ENCODE peak calls at places on chromosome 14, in four cellular contexts. X is colonic mucosa, K is endothelial cell of umbilical vein, W is esophagus squamous epithelium. T is an unnamed sample.

GRCh38 chr14:99321236-99321925 is 49.4 kb upstream of the BCL11B start:
- DNase-seq in X (no peak), K (no peak), W (no peak), T (peak)

GRCh38 chr14:88069677-88070076 is 64.7 kb downstream of the GPR65 start:
- DNase-seq in X (no peak), K (no peak), W (no peak), T (no peak)

GRCh38 chr14:88660056-88660455 is 97.2 kb downstream of the ZC3H14 start:
- DNase-seq in X (no peak), K (no peak), W (no peak), T (no peak)

GRCh38 chr14:100147181-100147631 is 12.2 kb downstream of the DEGS2 start:
- DNase-seq in X (no peak), K (no peak), W (no peak), T (peak)

GRCh38 chr14:37185670-37186069 is 12.1 kb upstream of the MIPOL1 start:
- DNase-seq in X (no peak), K (no peak), W (no peak), T (no peak)

GRCh38 chr14:52080817-52081755 is 12.2 kb upstream of the NID2 start:
- DNase-seq in X (no peak), K (peak), W (no peak), T (no peak)

GRCh38 chr14:93804654-93805053 is 16.4 kb upstream of the PRIMA1 start:
- DNase-seq in X (no peak), K (no peak), W (no peak), T (no peak)

GRCh38 chr14:102917469-102918211 is 4.8 kb upstream of the AMN start:
- DNase-seq in X (peak), K (peak), W (no peak), T (peak)

GRCh38 chr14:77107228-77107627 is 9.2 kb downstream of the CIPC start:
- DNase-seq in X (no peak), K (no peak), W (no peak), T (no peak)

GRCh38 chr14:76218660-76219059 is 66.9 kb downstream of the GPATCH2L start:
- DNase-seq in X (no peak), K (no peak), W (no peak), T (no peak)

GRCh38 chr14:69316449-69317391 is 56.8 kb downstream of the GALNT16 start:
- DNase-seq in X (peak), K (peak), W (no peak), T (peak)

GRCh38 chr14:68232643-68233055 is 413.1 kb downstream of the RAD51B start:
- DNase-seq in X (peak), K (peak), W (no peak), T (no peak)

GRCh38 chr14:68235011-68235410 is 415.4 kb downstream of the RAD51B start:
- DNase-seq in X (no peak), K (no peak), W (no peak), T (no peak)

GRCh38 chr14:68231832-68232642 is 412.5 kb downstream of the RAD51B start:
- DNase-seq in X (no peak), K (peak), W (no peak), T (no peak)

GRCh38 chr14:68234101-68234905 is 414.7 kb downstream of the RAD51B start:
- DNase-seq in X (no peak), K (no peak), W (no peak), T (no peak)

DNA sequence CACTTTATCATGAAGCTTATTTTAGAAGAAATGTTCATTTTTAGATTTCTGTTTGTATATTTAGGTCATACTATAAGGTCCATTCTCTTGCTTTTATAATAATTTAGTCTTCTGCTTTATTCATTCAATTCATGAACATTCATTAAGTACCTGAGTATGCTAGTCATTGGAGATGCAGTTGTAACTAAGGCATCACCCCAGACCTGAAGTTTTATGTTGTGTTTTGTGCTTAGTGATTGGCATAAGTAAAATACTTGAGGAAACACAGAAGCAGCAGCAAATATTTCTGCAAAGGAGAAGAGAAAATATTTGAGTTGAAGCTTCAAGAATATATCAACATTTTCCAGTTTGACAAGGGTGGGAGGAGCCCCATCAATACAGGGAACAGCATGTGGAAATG is 413.8 kb downstream of the RAD51B start:
- DNase-seq in X (no peak), K (no peak), W (no peak), T (no peak)
- H3K27ac ChIP-seq in X (peak), K (peak), W (peak), T (no peak)

DNA sequence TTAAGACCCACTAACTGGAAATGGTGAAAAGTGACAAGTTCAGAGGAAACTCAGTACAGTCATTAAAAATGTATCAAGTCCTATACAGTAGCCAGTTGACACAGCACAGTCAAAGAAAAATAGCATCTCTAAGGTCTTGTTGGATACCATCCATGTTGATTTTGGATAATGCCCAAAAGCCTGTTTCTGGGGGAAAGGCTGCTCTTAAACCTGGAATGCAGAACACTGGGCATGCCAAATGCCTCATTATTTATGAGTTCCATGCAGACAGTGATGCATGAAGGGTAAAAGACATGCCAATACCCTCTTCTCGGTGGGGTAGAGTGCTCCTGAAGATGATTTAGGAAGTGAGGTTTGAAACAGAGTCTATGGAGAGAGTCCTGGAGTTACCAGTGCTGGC is 29.6 kb downstream of the KCNK13 start:
- DNase-seq in X (no peak), K (peak), W (no peak), T (no peak)
- TF ChIP-seq CTCF in X (no peak), K (no peak), W (no peak), T (no peak)

DNA sequence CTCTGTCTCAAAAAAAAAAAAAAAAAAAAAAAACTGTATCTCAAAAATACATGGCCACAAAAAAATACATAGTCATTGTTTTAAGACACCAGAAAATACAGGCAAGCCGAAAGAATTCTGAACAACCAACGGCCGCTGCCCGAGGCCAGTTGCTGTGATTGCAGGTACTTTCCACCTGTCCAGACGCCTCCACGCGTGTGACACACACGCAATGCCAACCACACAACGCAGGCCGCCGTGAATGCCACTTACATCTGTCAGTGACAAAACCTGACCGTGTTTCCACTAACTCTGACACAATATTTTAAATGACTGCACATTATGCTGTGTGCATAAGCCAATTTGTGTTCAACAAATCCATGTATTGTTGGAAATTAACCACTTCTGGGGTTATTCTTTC is 22.4 kb upstream of the INF2 start:
- DNase-seq in X (no peak), K (no peak), W (no peak), T (no peak)
- H3K4me3 ChIP-seq in X (no peak), K (no peak), W (no peak), T (no peak)

DNA sequence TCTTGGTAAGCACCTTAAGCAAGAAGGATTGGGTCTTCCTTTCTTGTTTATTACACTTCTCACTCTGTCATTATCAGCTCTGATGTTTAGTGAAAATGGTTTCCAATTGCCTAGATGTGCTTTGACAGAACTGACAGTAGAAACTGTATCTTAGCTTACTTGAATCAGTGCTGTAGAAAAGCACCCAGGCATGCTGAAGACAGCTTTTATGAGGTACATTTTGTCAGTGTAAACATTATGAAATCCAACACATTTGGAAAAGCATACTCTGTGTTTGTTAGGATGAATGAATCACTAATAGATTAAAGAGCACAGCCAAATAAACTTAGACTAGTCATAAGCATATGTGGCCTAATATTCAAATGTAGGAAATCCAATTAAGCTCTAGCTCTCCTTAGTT is 290.2 kb upstream of the NPAS3 start:
- DNase-seq in X (no peak), K (no peak), W (no peak), T (no peak)
- H3K27ac ChIP-seq in X (no peak), K (no peak), W (no peak), T (no peak)

GRCh38 chr14:105945891-105946290 is 419.5 kb downstream of the TMEM121 start:
- DNase-seq in X (no peak), K (no peak), W (no peak), T (no peak)
- TF ChIP-seq CTCF in X (no peak), K (no peak), W (no peak), T (peak)

DNA sequence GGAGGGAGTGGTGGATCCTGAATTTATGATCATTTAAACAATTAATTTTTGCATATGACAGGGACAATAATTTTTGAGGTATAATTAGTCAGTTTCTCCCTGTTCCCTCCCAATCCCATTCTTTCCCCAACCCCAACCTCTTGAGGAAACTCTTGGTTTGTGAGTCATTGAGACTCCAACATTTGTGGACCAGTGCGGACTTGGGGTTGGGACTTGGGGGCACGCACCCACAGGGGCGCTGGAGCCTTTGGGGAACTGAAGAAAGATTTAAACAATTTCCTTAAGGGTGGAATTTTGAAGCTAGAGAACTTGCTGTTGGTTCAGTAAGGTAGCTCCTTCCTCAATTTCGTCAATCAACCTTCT is 17.4 kb upstream of the PTGR2 start:
- DNase-seq in X (no peak), K (no peak), W (no peak), T (no peak)
- H3K4me3 ChIP-seq in X (no peak), K (no peak), W (no peak), T (no peak)

T was measured in upper lobe of right lung.